ENCODE peak calls at places on chromosomes 2 and 18, in six cellular contexts. D is pancreas, T is HL-60, E is left ventricle myocardium inferior, Q is K562, P is WERI-Rb-1. O is an unnamed sample.

GRCh38 chr2:165833156-165833555 is 39.1 kb upstream of the GALNT3 start:
- DNase-seq in E (no peak), D (no peak), T (no peak), P (no peak), Q (no peak), O (no peak)

GRCh38 chr18:69217271-69217670 is 183.4 kb upstream of the DOK6 start:
- DNase-seq in Q (no peak), P (peak), D (no peak), E (no peak), T (no peak), O (no peak)

GRCh38 chr2:229025653-229026052 is 245.4 kb downstream of the PID1 start:
- DNase-seq in E (no peak), D (no peak), P (no peak), Q (no peak), T (no peak), O (no peak)

GRCh38 chr18:22551536-22552151 is 133.9 kb upstream of the CTAGE1 start:
- DNase-seq in E (no peak), D (peak), Q (no peak), P (no peak), T (no peak), O (no peak)

GRCh38 chr2:201909961-201910361 is 103.6 kb downstream of the CDK15 start:
- DNase-seq in Q (no peak), P (no peak), D (no peak), E (no peak), T (peak), O (no peak)

GRCh38 chr2:10078704-10079191 is 1.5 kb downstream of the CYS1 start:
- DNase-seq in T (no peak), Q (no peak), D (no peak), E (no peak), P (no peak), O (no peak)

GRCh38 chr2:222753251-222753824 is 81.9 kb downstream of the MOGAT1 start:
- DNase-seq in P (peak), D (peak), Q (no peak), E (peak), T (no peak), O (peak)

GRCh38 chr2:58057890-58058590 is 11.4 kb downstream of the VRK2 start:
- DNase-seq in Q (no peak), T (no peak), D (no peak), P (no peak), E (no peak), O (no peak)

GRCh38 chr2:225272173-225272572 is 127.3 kb upstream of the NYAP2 start:
- DNase-seq in Q (no peak), E (no peak), T (no peak), D (no peak), P (no peak), O (no peak)

GRCh38 chr2:205650450-205650849 is 31.9 kb upstream of the NRP2 start:
- DNase-seq in P (no peak), D (no peak), T (no peak), Q (no peak), E (no peak), O (peak)

GRCh38 chr18:62485684-62486083 is 37.1 kb upstream of the ZCCHC2 start:
- DNase-seq in D (no peak), E (no peak), P (no peak), T (no peak), Q (peak), O (no peak)

GRCh38 chr2:66872056-66872821 is 437.3 kb downstream of the MEIS1 start:
- DNase-seq in Q (no peak), D (no peak), E (no peak), T (no peak), P (no peak), O (no peak)

GRCh38 chr18:54440292-54440691 is 82.6 kb downstream of the C18orf54 start:
- DNase-seq in D (no peak), P (no peak), E (no peak), T (no peak), Q (no peak), O (no peak)

GRCh38 chr2:241379481-241380480 is 23.7 kb downstream of the FARP2 start:
- DNase-seq in E (no peak), Q (no peak), P (no peak), T (no peak), D (no peak), O (no peak)

GRCh38 chr18:26532367-26533340 is 15.7 kb downstream of the KCTD1 start:
- DNase-seq in P (no peak), E (no peak), T (no peak), Q (no peak), D (no peak), O (no peak)

GRCh38 chr2:133566967-133567645 is 1.2 kb downstream of the NCKAP5 start:
- DNase-seq in T (no peak), Q (no peak), D (no peak), E (peak), P (no peak), O (peak)

GRCh38 chr2:227817940-227818568 is 4.4 kb downstream of the CCL20 start:
- DNase-seq in Q (no peak), E (peak), P (no peak), T (peak), D (peak), O (peak)

GRCh38 chr2:196915512-196916189 is 10.9 kb downstream of the PGAP1 start:
- DNase-seq in Q (no peak), P (no peak), D (no peak), T (no peak), E (no peak), O (no peak)
- H3K27ac ChIP-seq in Q (no peak), P (no peak), D (no peak), T (no peak), E (no peak), O (no peak)

GRCh38 chr2:24644032-24644431 is 149.2 kb downstream of the PTRHD1 start:
- DNase-seq in E (no peak), T (no peak), Q (no peak), P (no peak), D (no peak), O (no peak)
- H3K4me3 ChIP-seq in E (no peak), T (no peak), Q (no peak), P (no peak), D (no peak), O (no peak)

GRCh38 chr2:71417300-71418202 is 35.8 kb upstream of the DYSF start:
- DNase-seq in E (no peak), T (no peak), Q (no peak), D (no peak), P (no peak), O (no peak)
- H3K27ac ChIP-seq in E (peak), T (no peak), Q (peak), D (no peak), P (no peak), O (peak)

DNA sequence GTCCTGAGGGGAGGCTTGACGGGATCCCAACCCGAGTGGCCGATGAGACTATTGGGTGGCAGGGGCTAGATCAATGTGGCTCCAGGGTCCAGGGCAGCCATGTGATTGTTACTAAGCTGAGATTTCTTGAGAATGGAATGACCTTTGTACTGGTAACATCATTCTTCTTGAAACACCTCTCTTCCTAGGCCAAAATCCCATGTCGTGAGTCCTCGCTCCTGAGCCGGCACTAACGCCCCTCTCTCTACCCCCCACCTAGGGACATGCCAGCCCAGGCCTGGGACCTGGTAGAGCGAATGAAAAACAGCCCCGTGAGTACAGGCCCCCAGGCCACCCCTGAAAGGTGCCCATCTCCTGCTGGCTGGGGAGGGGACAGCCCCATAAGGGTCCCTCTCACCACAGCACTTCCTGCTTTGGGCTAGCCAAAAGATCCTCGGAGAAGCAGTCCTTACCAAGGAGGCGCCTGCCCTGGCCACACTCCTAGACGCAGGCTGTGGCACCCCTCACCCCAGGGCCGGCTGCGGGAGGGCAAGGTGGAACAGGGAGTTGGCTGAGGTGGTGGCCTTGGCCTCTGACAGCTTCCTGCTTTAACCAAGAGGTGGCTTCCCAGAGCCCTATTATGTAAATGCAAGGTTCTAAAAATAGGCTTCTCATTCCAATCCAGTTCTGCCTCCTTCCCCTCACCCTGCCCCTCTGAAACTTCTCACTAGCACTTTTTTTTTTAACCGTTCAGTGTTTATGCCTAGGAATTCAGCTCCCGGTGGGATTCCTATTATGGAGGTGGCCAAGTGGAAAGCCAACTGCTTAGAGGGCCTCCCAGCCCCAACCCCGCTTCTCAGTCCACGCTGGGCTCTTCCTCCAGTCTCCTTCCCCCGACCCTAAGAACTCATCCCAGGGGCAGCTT is 126.6 kb upstream of the PPP1CB start:
- DNase-seq in Q (no peak), P (no peak), T (no peak), E (peak), D (peak), O (peak)
- H3K4me3 ChIP-seq in Q (no peak), P (no peak), T (no peak), E (peak), D (no peak), O (no peak)

DNA sequence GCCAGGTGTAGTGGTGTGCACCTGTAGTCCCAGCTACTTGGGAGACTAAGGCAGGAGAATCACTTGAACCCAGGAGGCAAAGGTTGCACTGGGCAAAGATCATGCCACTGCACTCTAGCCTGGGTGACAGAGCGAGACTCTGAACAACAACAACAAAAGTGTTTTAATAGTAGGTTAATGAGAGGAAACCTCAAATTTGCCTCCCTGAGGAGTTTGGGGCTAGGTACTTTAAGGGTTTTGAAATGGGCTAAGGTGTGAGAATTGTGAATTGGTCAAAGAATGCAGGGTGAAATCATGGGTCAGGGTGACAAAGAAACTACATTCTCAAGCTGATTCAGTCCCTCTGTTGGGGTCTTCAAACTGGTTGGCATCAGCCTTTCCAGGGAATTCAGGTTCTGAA is 60.7 kb upstream of the BOD1L2 start:
- DNase-seq in T (no peak), Q (no peak), P (no peak), D (no peak), E (no peak), O (no peak)
- H3K27ac ChIP-seq in T (no peak), Q (no peak), P (no peak), D (no peak), E (no peak), O (no peak)

DNA sequence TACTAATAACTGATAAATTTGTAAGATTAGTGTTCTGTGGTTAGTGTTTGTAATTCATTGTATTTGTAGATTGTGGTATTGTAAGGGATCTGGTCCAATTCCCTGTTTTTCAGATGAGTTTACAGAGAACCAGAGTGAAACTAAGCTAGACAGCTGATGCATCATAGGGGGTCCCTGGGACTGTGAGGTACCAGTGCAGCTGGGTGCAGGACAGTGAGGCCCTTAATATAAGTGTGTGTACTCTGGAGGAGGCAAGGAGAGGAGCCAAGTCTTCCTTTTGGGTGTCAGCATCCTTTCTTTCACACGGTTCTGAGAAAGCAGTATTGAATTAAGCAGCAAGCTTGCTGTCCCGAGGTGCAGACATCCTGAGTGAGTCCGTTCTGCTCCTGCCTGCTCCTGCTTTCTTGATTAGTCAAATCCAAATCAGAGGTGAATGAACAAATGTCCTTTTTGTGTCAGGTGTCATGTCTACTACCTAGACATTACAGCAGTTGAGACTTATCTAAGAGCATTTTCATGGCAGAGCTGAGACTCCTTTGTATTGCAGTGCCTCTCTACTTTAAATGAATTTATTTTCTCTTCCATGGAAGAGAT is 194.9 kb downstream of the MCFD2 start:
- DNase-seq in D (no peak), Q (no peak), E (no peak), T (no peak), P (no peak), O (no peak)
- H3K4me3 ChIP-seq in D (no peak), Q (no peak), E (no peak), T (no peak), P (no peak), O (no peak)